ENCODE peak calls at places on chromosomes 12 and 14, in six cellular contexts. T is WTC11, N is RCC 7860, I is skeletal muscle cell, A is left kidney, G is immature natural killer cell. R is an unnamed sample.

GRCh38 chr12:95185834-95186233 is 31.4 kb downstream of the FGD6 start:
- DNase-seq in T (no peak), N (no peak), I (no peak), A (no peak), G (no peak), R (no peak)

GRCh38 chr14:99264691-99265090 is 7.3 kb downstream of the BCL11B start:
- DNase-seq in T (no peak), N (no peak), I (no peak), A (no peak), G (no peak), R (no peak)

GRCh38 chr12:591571-592505 is 71.4 kb downstream of the NINJ2 start:
- DNase-seq in T (no peak), N (no peak), I (no peak), A (peak; percentile 34), G (no peak), R (no peak)

GRCh38 chr12:50187084-50187900 is 20.1 kb upstream of the CERS5 start:
- DNase-seq in T (no peak), N (no peak), I (peak; percentile 75), A (no peak), G (no peak), R (no peak)

GRCh38 chr12:89679631-89680030 is 29.0 kb downstream of the ATP2B1 start:
- DNase-seq in T (no peak), N (no peak), I (no peak), A (no peak), G (no peak), R (no peak)

GRCh38 chr12:6273931-6274687 is 36.4 kb upstream of the PLEKHG6 start:
- DNase-seq in T (no peak), N (peak; percentile 44), I (no peak), A (peak; percentile 59), G (no peak), R (no peak)

GRCh38 chr14:101072945-101073597 is 169.5 kb upstream of the RTL1 start:
- DNase-seq in T (peak; percentile 68), N (peak; percentile 92), I (peak; percentile 93), A (peak; percentile 95), G (no peak), R (no peak)

GRCh38 chr14:92678766-92679165 is 69.7 kb downstream of the LGMN start:
- DNase-seq in T (no peak), N (no peak), I (no peak), A (no peak), G (no peak), R (no peak)

GRCh38 chr14:56150645-56151345 is 32.6 kb downstream of the PELI2 start:
- DNase-seq in T (no peak), N (no peak), I (no peak), A (no peak), G (peak; percentile 22), R (peak; percentile 79)

GRCh38 chr12:97404549-97404948 is 58.1 kb upstream of the RMST start:
- DNase-seq in T (peak; percentile 65), N (peak; percentile 10), I (no peak), A (peak; percentile 78), G (no peak), R (peak; percentile 19)

GRCh38 chr12:62210422-62210821 is 49.8 kb upstream of the USP15 start:
- DNase-seq in T (peak; percentile 40), N (no peak), I (no peak), A (peak; percentile 53), G (no peak), R (peak; percentile 44)

GRCh38 chr14:25007832-25008231 is 42.1 kb downstream of the STXBP6 start:
- DNase-seq in T (no peak), N (no peak), I (no peak), A (no peak), G (no peak), R (no peak)

GRCh38 chr12:94616217-94616729 is 34.1 kb downstream of the TMCC3 start:
- DNase-seq in T (no peak), N (peak; percentile 85), I (no peak), A (peak; percentile 83), G (no peak), R (no peak)

GRCh38 chr12:50546441-50547318 is 41.9 kb downstream of the DIP2B start:
- DNase-seq in T (no peak), N (no peak), I (no peak), A (no peak), G (no peak), R (no peak)

GRCh38 chr14:37936971-37937370 is 270.7 kb upstream of the SSTR1 start:
- DNase-seq in T (no peak), N (no peak), I (no peak), A (no peak), G (no peak), R (no peak)